ENCODE peak calls at places on chromosomes 12 and 14, in ten cellular contexts. A is fibroblast of villous mesenchyme, K is transverse colon, L is GM10248, M is fibroblast of mammary gland, G is AG10803, B is GM23338, N is fibroblast of lung, C is OCI-LY7, O is astrocyte of the cerebellum. X is an unnamed sample.

GRCh38 chr14:74697976-74698375 is 14.9 kb downstream of the AREL1 start:
- DNase-seq in N (peak), L (no peak), C (no peak), O (no peak), M (no peak), K (no peak), G (no peak), B (no peak), A (no peak), X (no peak)

GRCh38 chr12:59444932-59445331 is 150.9 kb upstream of the SLC16A7 start:
- DNase-seq in L (no peak), G (peak), O (no peak), C (no peak), N (peak), M (peak), B (no peak), A (peak), K (no peak), X (peak)

GRCh38 chr12:73612571-73612970 is 925.1 kb upstream of the ATXN7L3B start:
- DNase-seq in C (no peak), L (no peak), N (no peak), G (no peak), B (no peak), M (no peak), K (no peak), A (no peak), O (no peak), X (no peak)

GRCh38 chr14:50839696-50840095 is 8.7 kb upstream of the NIN start:
- DNase-seq in O (no peak), M (no peak), N (no peak), G (peak), C (no peak), K (no peak), A (no peak), L (no peak), B (no peak), X (no peak)

GRCh38 chr12:1162083-1162760 is 171.2 kb downstream of the ERC1 start:
- DNase-seq in M (no peak), O (no peak), G (no peak), L (no peak), A (no peak), N (no peak), B (no peak), C (no peak), K (no peak), X (no peak)

GRCh38 chr12:1544991-1545700 is 49.2 kb downstream of the FBXL14 start:
- DNase-seq in O (no peak), B (peak), C (peak), N (peak), G (peak), L (no peak), M (peak), K (no peak), A (peak), X (peak)

GRCh38 chr14:96067985-96068930 is 29.1 kb downstream of the C14orf132 start:
- DNase-seq in M (no peak), L (no peak), K (no peak), C (no peak), B (no peak), O (no peak), G (no peak), A (no peak), N (no peak), X (no peak)

GRCh38 chr14:31986405-31986804 is 90.7 kb upstream of the ARHGAP5 start:
- DNase-seq in C (no peak), K (no peak), G (no peak), L (no peak), B (no peak), N (no peak), O (no peak), A (no peak), M (no peak), X (no peak)

DNA sequence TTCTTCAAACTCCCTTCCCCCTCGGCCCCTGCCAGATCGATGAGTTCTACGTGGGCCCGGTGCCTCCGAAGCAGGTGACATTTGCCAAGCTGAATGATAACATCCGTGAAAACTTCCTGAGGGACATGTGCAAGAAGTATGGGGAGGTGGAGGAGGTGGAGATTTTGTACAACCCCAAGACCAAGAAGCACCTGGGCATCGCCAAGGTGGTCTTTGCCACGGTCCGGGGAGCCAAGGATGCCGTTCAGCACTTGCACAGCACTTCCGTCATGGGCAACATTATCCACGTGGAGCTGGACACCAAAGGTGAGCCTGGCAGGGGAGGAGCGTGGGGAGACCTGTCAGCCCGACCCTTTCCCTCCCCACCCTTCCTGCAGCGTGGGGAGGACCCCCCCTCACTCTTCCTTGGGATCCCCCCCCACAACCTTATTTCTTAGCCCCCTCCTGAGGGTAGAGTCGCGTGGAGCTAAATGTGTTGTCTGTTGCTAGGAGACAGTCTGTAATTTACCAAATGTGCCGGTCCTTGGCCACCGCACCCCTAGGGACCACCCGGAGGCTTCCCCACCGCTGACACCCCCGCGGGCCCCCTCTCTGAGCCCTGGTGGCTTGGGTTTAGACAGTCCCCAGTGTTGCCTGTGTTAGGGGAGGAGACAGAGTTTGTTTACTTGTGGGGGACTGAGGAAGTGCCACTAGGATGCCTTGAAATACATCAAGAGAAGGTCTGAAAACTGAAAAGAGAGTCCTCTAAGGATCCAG is 2.2 kb downstream of the SETD1B start:
- DNase-seq in N (no peak), C (no peak), L (no peak), A (no peak), K (no peak), B (no peak), G (no peak), O (no peak), M (no peak), X (no peak)
- TF ChIP-seq CTCF in N (no peak), C (no peak), L (no peak), A (no peak), K (peak), B (no peak), G (no peak), O (no peak), M (no peak), X (no peak)

GRCh38 chr12:104177663-104178501 is 37.7 kb upstream of the TXNRD1 start:
- DNase-seq in L (no peak), C (no peak), G (peak), M (peak), B (no peak), K (peak), O (peak), N (peak), A (peak), X (peak)
- TF ChIP-seq CTCF in L (no peak), C (peak), G (peak), M (peak), B (no peak), K (no peak), O (peak), N (peak), A (peak), X (no peak)

GRCh38 chr14:104826197-104826857 is 25.4 kb downstream of the ZBTB42 start:
- DNase-seq in A (peak), O (no peak), L (peak), G (peak), M (peak), N (peak), C (peak), B (peak), K (peak), X (peak)

GRCh38 chr14:104826858-104827172 is 25.9 kb downstream of the ZBTB42 start:
- DNase-seq in L (no peak), G (no peak), O (no peak), B (peak), C (no peak), N (no peak), K (no peak), A (no peak), M (no peak), X (no peak)

GRCh38 chr14:104830781-104831180 is 29.9 kb downstream of the ZBTB42 start:
- DNase-seq in M (no peak), L (no peak), A (no peak), K (no peak), B (no peak), G (no peak), N (no peak), O (no peak), C (no peak), X (no peak)

GRCh38 chr14:104824353-104824997 is 23.6 kb downstream of the ZBTB42 start:
- DNase-seq in M (no peak), C (no peak), B (no peak), A (no peak), N (no peak), G (no peak), L (no peak), O (no peak), K (no peak), X (no peak)

GRCh38 chr14:104827173-104828055 is 26.5 kb downstream of the ZBTB42 start:
- DNase-seq in M (peak), L (peak), N (peak), O (no peak), A (peak), C (peak), K (peak), G (peak), B (peak), X (peak)
- TF ChIP-seq CTCF in M (peak), L (peak), N (peak), O (peak), A (peak), C (peak), K (peak), G (peak), B (peak), X (peak)

DNA sequence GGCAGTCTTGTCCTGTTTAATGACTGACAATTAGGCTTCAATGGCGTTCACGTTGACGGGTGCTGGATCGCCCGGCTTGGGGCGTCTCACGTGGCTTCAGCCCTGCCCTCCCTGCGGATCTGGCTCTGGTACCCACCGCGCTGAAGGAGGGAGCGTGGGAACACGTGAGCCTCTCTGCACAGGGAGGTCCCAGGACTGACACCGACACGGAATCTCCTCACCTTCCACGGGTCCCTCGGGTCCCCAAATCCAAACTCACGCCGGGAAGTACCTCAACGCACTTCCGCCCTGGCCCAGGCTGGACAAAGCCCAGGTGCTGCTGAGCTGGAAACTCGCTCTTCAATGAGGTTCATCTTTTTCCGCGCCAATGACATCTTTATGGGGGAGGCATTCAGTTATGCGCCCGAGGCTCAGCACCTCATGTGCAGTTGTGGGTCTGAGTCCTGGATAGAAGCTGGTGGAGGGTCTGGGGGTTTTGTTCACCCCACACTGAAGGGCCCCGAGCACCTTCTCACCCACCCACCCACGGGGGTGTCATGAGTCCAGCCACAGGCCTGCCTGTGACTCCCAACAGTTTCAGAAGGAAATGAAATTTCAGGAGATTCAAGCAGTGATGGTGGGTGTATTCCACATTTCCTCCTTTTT is 251.8 kb upstream of the SFSWAP start:
- DNase-seq in K (no peak), G (no peak), O (no peak), B (no peak), L (no peak), M (no peak), A (no peak), C (no peak), N (no peak), X (no peak)
- TF ChIP-seq CTCF in K (no peak), G (no peak), O (no peak), B (no peak), L (no peak), M (no peak), A (no peak), C (no peak), N (no peak), X (no peak)

GRCh38 chr12:52004042-52004648 is 2.6 kb upstream of the TAMALIN start:
- DNase-seq in C (no peak), G (peak), A (peak), N (peak), L (no peak), K (peak), B (peak), M (peak), O (peak), X (peak)
- TF ChIP-seq CTCF in C (peak), G (peak), A (peak), N (peak), L (peak), K (peak), B (peak), M (peak), O (peak), X (peak)

GRCh38 chr14:57979376-57980048 is 113.6 kb upstream of the SLC35F4 start:
- DNase-seq in A (no peak), M (no peak), G (no peak), L (no peak), O (no peak), B (no peak), C (no peak), N (no peak), K (no peak), X (no peak)
- TF ChIP-seq CTCF in A (no peak), M (no peak), G (no peak), L (no peak), O (no peak), B (no peak), C (no peak), N (no peak), K (no peak), X (no peak)

GRCh38 chr12:42767998-42768397 is 178.5 kb upstream of the PRICKLE1 start:
- DNase-seq in M (no peak), K (no peak), A (no peak), G (no peak), B (no peak), N (no peak), O (no peak), L (no peak), C (no peak), X (no peak)
- TF ChIP-seq CTCF in M (no peak), K (no peak), A (no peak), G (no peak), B (no peak), N (no peak), O (no peak), L (no peak), C (no peak), X (no peak)

X was measured in Calu3.